ENCODE peak calls at places on chromosomes 11 and 22, in eight cellular contexts. One of them, this sample, is unnamed.

GRCh38 chr11:64419818-64420485 is 61.0 kb downstream of the RPS6KA4 start:
- DNase-seq in AG10803: peak
- DNase-seq in GM10248: no peak
- DNase-seq in HFFc6: peak
- DNase-seq in cardiac muscle cell: peak
- DNase-seq in OCI-LY7: no peak
- DNase-seq in progenitor cell of endocrine pancreas: no peak
- DNase-seq in heart left ventricle: no peak
- DNase-seq in this sample: no peak

GRCh38 chr11:17568944-17569343 is 21.9 kb downstream of the OTOG start:
- DNase-seq in OCI-LY7: no peak
- DNase-seq in HFFc6: no peak
- DNase-seq in AG10803: no peak
- DNase-seq in heart left ventricle: no peak
- DNase-seq in GM10248: no peak
- DNase-seq in progenitor cell of endocrine pancreas: no peak
- DNase-seq in cardiac muscle cell: no peak
- DNase-seq in this sample: no peak

GRCh38 chr11:81245791-81246190 is 1487.9 kb downstream of the FAM181B start:
- DNase-seq in heart left ventricle: no peak
- DNase-seq in OCI-LY7: no peak
- DNase-seq in GM10248: no peak
- DNase-seq in AG10803: no peak
- DNase-seq in progenitor cell of endocrine pancreas: no peak
- DNase-seq in cardiac muscle cell: no peak
- DNase-seq in HFFc6: no peak
- DNase-seq in this sample: no peak

GRCh38 chr11:15622231-15622890 is 507.6 kb downstream of the INSC start:
- DNase-seq in progenitor cell of endocrine pancreas: no peak
- DNase-seq in GM10248: no peak
- DNase-seq in heart left ventricle: no peak
- DNase-seq in cardiac muscle cell: no peak
- DNase-seq in AG10803: no peak
- DNase-seq in OCI-LY7: no peak
- DNase-seq in HFFc6: no peak
- DNase-seq in this sample: no peak

GRCh38 chr11:126491092-126491491 is 135.6 kb downstream of the ST3GAL4 start:
- DNase-seq in heart left ventricle: no peak
- DNase-seq in HFFc6: no peak
- DNase-seq in AG10803: no peak
- DNase-seq in progenitor cell of endocrine pancreas: no peak
- DNase-seq in OCI-LY7: peak
- DNase-seq in cardiac muscle cell: no peak
- DNase-seq in GM10248: no peak
- DNase-seq in this sample: no peak

GRCh38 chr11:2296913-2297622 is 4.7 kb downstream of the C11orf21 start:
- DNase-seq in cardiac muscle cell: no peak
- DNase-seq in HFFc6: no peak
- DNase-seq in heart left ventricle: no peak
- DNase-seq in GM10248: no peak
- DNase-seq in OCI-LY7: no peak
- DNase-seq in progenitor cell of endocrine pancreas: no peak
- DNase-seq in AG10803: no peak
- DNase-seq in this sample: no peak

GRCh38 chr22:32204856-32205722 is at the start of gene RFPL2:
- DNase-seq in OCI-LY7: no peak
- DNase-seq in GM10248: peak
- DNase-seq in cardiac muscle cell: peak
- DNase-seq in heart left ventricle: peak
- DNase-seq in progenitor cell of endocrine pancreas: peak
- DNase-seq in AG10803: peak
- DNase-seq in HFFc6: peak
- DNase-seq in this sample: peak

GRCh38 chr11:107824668-107825369 is 33.8 kb downstream of the SLC35F2 start:
- DNase-seq in GM10248: no peak
- DNase-seq in heart left ventricle: no peak
- DNase-seq in cardiac muscle cell: no peak
- DNase-seq in OCI-LY7: no peak
- DNase-seq in progenitor cell of endocrine pancreas: no peak
- DNase-seq in HFFc6: no peak
- DNase-seq in AG10803: no peak
- DNase-seq in this sample: no peak

GRCh38 chr11:120226242-120226641 is 13.7 kb upstream of the POU2F3 start:
- DNase-seq in HFFc6: no peak
- DNase-seq in GM10248: no peak
- DNase-seq in cardiac muscle cell: no peak
- DNase-seq in heart left ventricle: no peak
- DNase-seq in progenitor cell of endocrine pancreas: no peak
- DNase-seq in OCI-LY7: no peak
- DNase-seq in AG10803: no peak
- DNase-seq in this sample: no peak

GRCh38 chr11:119615003-119615878 is 113.8 kb downstream of the NECTIN1 start:
- DNase-seq in HFFc6: peak
- DNase-seq in cardiac muscle cell: peak
- DNase-seq in progenitor cell of endocrine pancreas: no peak
- DNase-seq in heart left ventricle: no peak
- DNase-seq in OCI-LY7: peak
- DNase-seq in GM10248: peak
- DNase-seq in AG10803: peak
- DNase-seq in this sample: no peak

GRCh38 chr11:46293066-46293465 is 15.6 kb downstream of the CREB3L1 start:
- DNase-seq in OCI-LY7: no peak
- DNase-seq in heart left ventricle: no peak
- DNase-seq in GM10248: no peak
- DNase-seq in AG10803: no peak
- DNase-seq in HFFc6: no peak
- DNase-seq in progenitor cell of endocrine pancreas: no peak
- DNase-seq in cardiac muscle cell: no peak
- DNase-seq in this sample: no peak

GRCh38 chr11:46293616-46294015 is 16.2 kb downstream of the CREB3L1 start:
- DNase-seq in heart left ventricle: peak
- DNase-seq in AG10803: peak
- DNase-seq in HFFc6: peak
- DNase-seq in OCI-LY7: no peak
- DNase-seq in cardiac muscle cell: peak
- DNase-seq in progenitor cell of endocrine pancreas: no peak
- DNase-seq in GM10248: no peak
- DNase-seq in this sample: no peak

GRCh38 chr11:46290021-46290420 is 12.6 kb downstream of the CREB3L1 start:
- DNase-seq in AG10803: no peak
- DNase-seq in progenitor cell of endocrine pancreas: no peak
- DNase-seq in HFFc6: no peak
- DNase-seq in heart left ventricle: peak
- DNase-seq in OCI-LY7: no peak
- DNase-seq in GM10248: no peak
- DNase-seq in cardiac muscle cell: no peak
- DNase-seq in this sample: no peak

GRCh38 chr11:46290598-46291309 is 13.3 kb downstream of the CREB3L1 start:
- DNase-seq in OCI-LY7: no peak
- DNase-seq in AG10803: peak
- DNase-seq in GM10248: no peak
- DNase-seq in HFFc6: peak
- DNase-seq in heart left ventricle: peak
- DNase-seq in cardiac muscle cell: peak
- DNase-seq in progenitor cell of endocrine pancreas: no peak
- DNase-seq in this sample: no peak

GRCh38 chr11:46291441-46292143 is 14.1 kb downstream of the CREB3L1 start:
- DNase-seq in heart left ventricle: peak
- DNase-seq in OCI-LY7: no peak
- DNase-seq in cardiac muscle cell: peak
- DNase-seq in AG10803: peak
- DNase-seq in GM10248: no peak
- DNase-seq in HFFc6: peak
- DNase-seq in progenitor cell of endocrine pancreas: no peak
- DNase-seq in this sample: no peak
- TF ChIP-seq CTCF in heart left ventricle: no peak
- TF ChIP-seq CTCF in OCI-LY7: no peak
- TF ChIP-seq CTCF in cardiac muscle cell: peak
- TF ChIP-seq CTCF in AG10803: peak
- TF ChIP-seq CTCF in GM10248: no peak
- TF ChIP-seq CTCF in HFFc6: no peak
- TF ChIP-seq CTCF in progenitor cell of endocrine pancreas: no peak
- TF ChIP-seq CTCF in this sample: no peak

DNA sequence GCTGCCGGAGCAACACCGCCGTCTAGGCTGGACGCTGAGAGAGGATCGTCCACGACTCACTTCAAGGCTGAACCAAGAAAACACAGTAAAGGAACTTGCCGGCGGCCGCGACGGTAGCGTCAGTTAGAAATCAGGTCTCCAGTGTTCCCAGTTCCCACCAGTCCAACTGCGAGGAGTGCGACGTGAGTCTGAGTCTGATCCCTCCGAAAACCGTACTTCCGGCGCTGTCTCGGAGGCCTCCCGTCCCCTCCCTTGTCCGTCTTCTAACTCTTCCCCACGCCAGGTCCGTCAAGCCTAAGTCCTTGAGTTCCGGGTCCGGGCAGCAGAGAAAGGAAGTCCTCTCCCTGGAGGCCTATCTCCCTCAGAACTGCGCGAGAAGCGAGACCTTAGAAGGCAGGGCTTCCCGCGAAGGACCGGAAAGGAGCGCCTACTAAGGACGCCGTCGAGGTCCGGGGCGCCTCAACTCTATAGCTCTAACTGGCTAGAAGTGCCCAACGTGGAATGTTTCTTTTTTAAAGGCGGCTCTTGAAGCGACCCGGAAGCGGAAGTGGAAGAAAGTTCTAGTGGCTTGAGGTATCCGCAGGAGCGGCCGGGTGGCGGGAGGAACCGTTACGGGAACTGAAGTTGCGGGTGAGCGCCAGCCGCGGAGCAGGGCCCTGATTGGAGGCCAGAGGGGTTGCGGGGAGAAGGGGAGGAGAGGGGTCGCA is at the start of the genes BANF1 and EIF1AD:
- DNase-seq in heart left ventricle: peak
- DNase-seq in AG10803: peak
- DNase-seq in cardiac muscle cell: peak
- DNase-seq in HFFc6: peak
- DNase-seq in progenitor cell of endocrine pancreas: peak
- DNase-seq in GM10248: peak
- DNase-seq in OCI-LY7: peak
- DNase-seq in this sample: peak
- TF ChIP-seq CTCF in heart left ventricle: no peak
- TF ChIP-seq CTCF in AG10803: no peak
- TF ChIP-seq CTCF in cardiac muscle cell: no peak
- TF ChIP-seq CTCF in HFFc6: no peak
- TF ChIP-seq CTCF in progenitor cell of endocrine pancreas: no peak
- TF ChIP-seq CTCF in GM10248: no peak
- TF ChIP-seq CTCF in OCI-LY7: no peak
- TF ChIP-seq CTCF in this sample: no peak

GRCh38 chr22:20173720-20174119 is 22.9 kb upstream of the CCDC188 start:
- DNase-seq in heart left ventricle: no peak
- DNase-seq in progenitor cell of endocrine pancreas: no peak
- DNase-seq in AG10803: no peak
- DNase-seq in cardiac muscle cell: no peak
- DNase-seq in HFFc6: no peak
- DNase-seq in GM10248: no peak
- DNase-seq in OCI-LY7: no peak
- DNase-seq in this sample: no peak

GRCh38 chr22:20173246-20173645 is 22.4 kb upstream of the CCDC188 start:
- DNase-seq in HFFc6: no peak
- DNase-seq in GM10248: no peak
- DNase-seq in AG10803: no peak
- DNase-seq in progenitor cell of endocrine pancreas: no peak
- DNase-seq in heart left ventricle: no peak
- DNase-seq in OCI-LY7: no peak
- DNase-seq in cardiac muscle cell: no peak
- DNase-seq in this sample: no peak

GRCh38 chr22:20176421-20177060 is 25.7 kb upstream of the CCDC188 start:
- DNase-seq in progenitor cell of endocrine pancreas: no peak
- DNase-seq in heart left ventricle: no peak
- DNase-seq in HFFc6: no peak
- DNase-seq in OCI-LY7: no peak
- DNase-seq in cardiac muscle cell: no peak
- DNase-seq in GM10248: no peak
- DNase-seq in AG10803: no peak
- DNase-seq in this sample: no peak

GRCh38 chr22:20175597-20175900 is 24.7 kb upstream of the CCDC188 start:
- DNase-seq in HFFc6: no peak
- DNase-seq in cardiac muscle cell: no peak
- DNase-seq in OCI-LY7: no peak
- DNase-seq in AG10803: peak
- DNase-seq in GM10248: no peak
- DNase-seq in progenitor cell of endocrine pancreas: no peak
- DNase-seq in heart left ventricle: no peak
- DNase-seq in this sample: no peak

DNA sequence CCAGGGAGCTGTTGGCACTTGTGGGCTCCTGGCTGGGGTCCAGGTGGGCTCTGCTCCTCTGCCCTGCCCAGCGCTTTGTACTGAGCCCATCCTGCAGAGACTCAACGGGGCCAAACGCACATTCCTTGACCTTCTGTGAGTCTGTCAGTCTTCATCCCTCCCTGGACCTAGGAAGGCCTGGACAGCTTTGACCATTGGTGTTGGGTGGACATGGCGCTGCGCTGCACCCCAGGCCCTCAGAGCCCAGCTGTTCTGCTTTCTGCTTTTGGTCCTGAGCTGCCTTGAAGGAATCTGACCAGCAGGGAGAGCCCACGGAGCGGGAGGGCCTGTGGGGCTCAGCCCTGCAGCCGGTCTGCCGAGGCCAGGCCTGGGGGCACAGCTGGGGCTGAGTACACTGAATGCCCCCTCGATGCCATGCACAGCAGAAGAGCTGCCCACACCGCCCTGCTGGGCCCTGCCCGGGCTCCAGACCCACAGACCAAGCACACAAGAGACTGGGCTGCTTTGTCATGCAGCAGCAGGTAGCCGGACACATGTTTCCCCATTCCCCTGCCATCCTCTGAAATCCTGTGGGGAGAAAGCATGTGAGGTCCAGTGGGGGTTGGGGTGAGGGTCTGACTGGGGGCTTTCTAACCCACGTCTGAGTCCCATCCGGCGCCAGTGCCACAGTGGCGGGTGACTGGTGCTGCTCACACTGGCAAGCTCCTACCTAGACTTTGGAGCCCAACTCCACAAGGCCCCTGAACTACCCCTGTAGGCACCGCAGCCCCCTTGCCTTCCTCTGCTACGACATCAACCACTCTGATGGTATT is 24.1 kb upstream of the CCDC188 start:
- DNase-seq in cardiac muscle cell: peak
- DNase-seq in heart left ventricle: no peak
- DNase-seq in AG10803: no peak
- DNase-seq in GM10248: no peak
- DNase-seq in progenitor cell of endocrine pancreas: no peak
- DNase-seq in OCI-LY7: no peak
- DNase-seq in HFFc6: no peak
- DNase-seq in this sample: no peak
- TF ChIP-seq CTCF in cardiac muscle cell: peak
- TF ChIP-seq CTCF in heart left ventricle: peak
- TF ChIP-seq CTCF in AG10803: peak
- TF ChIP-seq CTCF in GM10248: no peak
- TF ChIP-seq CTCF in progenitor cell of endocrine pancreas: peak
- TF ChIP-seq CTCF in OCI-LY7: no peak
- TF ChIP-seq CTCF in HFFc6: peak
- TF ChIP-seq CTCF in this sample: no peak

DNA sequence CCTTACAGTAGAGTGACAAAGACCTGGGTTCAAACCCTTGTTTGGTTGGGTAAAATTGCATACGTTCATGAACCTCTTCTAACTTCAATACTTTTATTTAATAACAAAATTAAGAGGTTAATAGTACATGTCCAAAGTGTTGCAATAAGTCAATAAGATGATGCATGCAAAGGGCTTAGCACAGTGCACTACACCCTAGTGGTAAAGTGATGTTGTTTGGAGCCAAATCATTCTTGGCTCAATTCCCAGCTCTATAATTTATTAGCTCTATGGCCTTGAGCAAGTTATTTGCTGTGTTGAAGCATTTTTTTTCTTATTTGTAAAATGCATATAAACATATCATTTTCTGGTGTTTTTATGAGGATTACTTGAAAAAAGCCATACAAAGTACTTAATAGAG is 945.3 kb downstream of the LRRC4C start:
- DNase-seq in GM10248: no peak
- DNase-seq in heart left ventricle: no peak
- DNase-seq in OCI-LY7: no peak
- DNase-seq in progenitor cell of endocrine pancreas: no peak
- DNase-seq in AG10803: no peak
- DNase-seq in HFFc6: peak
- DNase-seq in cardiac muscle cell: no peak
- DNase-seq in this sample: no peak
- TF ChIP-seq CTCF in GM10248: no peak
- TF ChIP-seq CTCF in heart left ventricle: no peak
- TF ChIP-seq CTCF in OCI-LY7: no peak
- TF ChIP-seq CTCF in progenitor cell of endocrine pancreas: no peak
- TF ChIP-seq CTCF in AG10803: no peak
- TF ChIP-seq CTCF in HFFc6: no peak
- TF ChIP-seq CTCF in cardiac muscle cell: no peak
- TF ChIP-seq CTCF in this sample: no peak

This sample was measured in GM13977.